ENCODE peak calls at places on chromosomes 16 and 17, in ten cellular contexts. E, I, Z, U, J, F, B, C, P and Q are unnamed samples.

GRCh38 chr17:44170499-44171201 is at the start of gene ASB16:
- DNase-seq in B (peak), Z (peak), J (peak), P (no peak), E (no peak), F (peak), C (peak), I (no peak), U (no peak), Q (no peak)

GRCh38 chr17:44642861-44643260 is 13.4 kb upstream of the MEIOC start:
- DNase-seq in B (no peak), P (no peak), C (no peak), I (no peak), U (no peak), F (no peak), E (no peak), J (no peak), Z (peak), Q (no peak)

GRCh38 chr17:27533874-27534815 is 77.9 kb downstream of the KSR1 start:
- DNase-seq in Z (peak), E (no peak), J (peak), I (peak), P (peak), F (peak), C (peak), B (no peak), U (no peak), Q (no peak)

GRCh38 chr17:964881-965280 is 14.7 kb downstream of the NXN start:
- DNase-seq in U (no peak), C (no peak), B (no peak), I (no peak), F (peak), P (no peak), Z (no peak), E (no peak), J (no peak), Q (no peak)

GRCh38 chr17:16919663-16920627 is 52.0 kb downstream of the TNFRSF13B start:
- DNase-seq in B (no peak), Z (no peak), C (no peak), J (no peak), U (peak), I (no peak), E (no peak), F (no peak), P (no peak), Q (no peak)

GRCh38 chr17:13931752-13932477 is 137.4 kb upstream of the COX10 start:
- DNase-seq in P (peak), B (peak), J (peak), C (peak), Z (peak), F (no peak), E (no peak), I (peak), U (peak), Q (no peak)

GRCh38 chr16:48620445-48620844 is 10.5 kb upstream of the N4BP1 start:
- DNase-seq in I (no peak), E (no peak), C (no peak), P (no peak), F (no peak), Z (no peak), B (no peak), U (no peak), J (no peak), Q (no peak)

GRCh38 chr16:10738231-10739077 is 5.2 kb upstream of the NUBP1 start:
- DNase-seq in J (peak), U (no peak), E (peak), C (peak), I (peak), P (peak), F (no peak), Z (peak), B (peak), Q (peak)

GRCh38 chr16:2032285-2033056 is 5.8 kb downstream of the NHERF2 start:
- DNase-seq in C (peak), E (no peak), U (no peak), I (no peak), F (no peak), J (no peak), Z (no peak), P (no peak), B (no peak), Q (no peak)

GRCh38 chr17:76264425-76264754 is 758 bp upstream of the UBALD2 start:
- DNase-seq in C (no peak), J (no peak), B (no peak), P (no peak), I (no peak), E (peak), F (no peak), Z (no peak), U (no peak), Q (no peak)

GRCh38 chr17:61454095-61454931 is 2.1 kb downstream of the TBX4 start:
- DNase-seq in I (no peak), Z (no peak), U (no peak), C (no peak), B (no peak), F (peak), J (peak), E (no peak), P (no peak), Q (no peak)

GRCh38 chr16:57462209-57462977 is at the start of gene POLR2C:
- DNase-seq in F (peak), E (peak), C (peak), U (peak), P (peak), I (peak), Z (peak), B (peak), J (peak), Q (peak)

GRCh38 chr17:79591695-79592094 is 19.2 kb downstream of the RBFOX3 start:
- DNase-seq in B (no peak), U (no peak), J (no peak), I (no peak), P (no peak), Z (no peak), C (no peak), F (no peak), E (no peak), Q (no peak)

GRCh38 chr17:50767030-50767429 is 288 bp downstream of the ANKRD40CL start:
- DNase-seq in B (no peak), U (no peak), C (no peak), P (no peak), J (no peak), E (no peak), Z (no peak), I (no peak), F (no peak), Q (no peak)

GRCh38 chr16:57485091-57485915 is 990 bp downstream of the DOK4 start:
- DNase-seq in F (no peak), P (no peak), J (no peak), C (no peak), Z (no peak), I (no peak), B (no peak), U (no peak), E (no peak), Q (no peak)

GRCh38 chr17:879546-879945 is 97.4 kb downstream of the MRM3 start:
- DNase-seq in B (peak), C (peak), P (peak), Z (peak), F (peak), E (peak), J (peak), I (peak), U (peak), Q (peak)

GRCh38 chr17:45430738-45431530 is 1.7 kb downstream of the ARHGAP27 start:
- DNase-seq in C (no peak), Z (no peak), B (no peak), F (peak), P (no peak), J (no peak), I (peak), E (peak), U (no peak), Q (peak)

GRCh38 chr17:36534117-36534880 is at the start of gene MYO19:
- DNase-seq in F (peak), J (peak), Z (peak), I (peak), E (peak), U (peak), B (peak), C (peak), P (peak), Q (no peak)
- TF ChIP-seq CTCF in F (peak), J (peak), Z (peak), I (peak), E (peak), U (no peak), B (peak), C (peak), P (peak), Q (peak)

GRCh38 chr17:65987988-65988387 is 203.9 kb downstream of the CEP112 start:
- DNase-seq in Z (peak), F (peak), C (peak), E (no peak), I (peak), J (peak), U (no peak), P (peak), B (no peak), Q (no peak)
- TF ChIP-seq CTCF in Z (peak), F (peak), C (peak), E (peak), I (peak), J (peak), U (no peak), P (peak), B (peak), Q (peak)

DNA sequence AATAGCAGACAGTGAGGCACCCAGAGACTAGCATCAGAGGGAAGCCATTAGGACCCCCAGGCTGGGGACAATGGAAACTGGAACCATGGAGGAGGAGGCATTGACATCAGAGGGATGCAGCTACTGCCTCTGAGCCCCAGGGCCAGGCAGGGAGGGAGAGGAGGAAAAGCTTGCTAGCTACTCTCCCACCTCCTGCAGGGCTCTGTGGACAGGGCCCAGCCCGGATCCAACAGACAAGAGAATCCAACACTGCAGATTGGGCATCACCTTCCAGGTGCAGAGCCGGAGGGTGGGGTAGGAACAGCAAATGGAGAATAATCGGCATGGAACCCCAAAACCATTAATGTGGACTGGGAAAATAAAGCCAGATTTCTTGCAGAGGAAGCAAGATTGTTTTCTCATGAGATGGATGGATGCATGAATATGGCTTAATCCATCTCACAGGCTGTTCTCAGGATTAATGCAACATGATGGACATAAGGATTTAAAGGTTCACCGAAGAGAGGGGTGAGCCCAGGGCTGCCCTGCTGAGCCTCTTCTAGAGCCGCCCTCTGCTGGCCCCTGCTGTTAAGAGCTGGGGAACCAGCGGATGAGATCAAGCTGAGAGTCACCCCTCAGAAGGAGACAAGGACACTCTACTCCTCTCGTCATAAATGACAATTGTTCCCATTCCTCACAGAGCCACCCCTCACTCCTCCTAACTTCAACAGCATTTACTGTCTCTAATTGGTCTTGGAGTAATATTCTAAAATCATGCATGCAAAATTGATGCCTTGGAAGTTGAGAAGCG is 48.8 kb downstream of the DNAH3 start:
- DNase-seq in C (peak), I (no peak), E (peak), J (peak), F (peak), Z (peak), B (peak), P (peak), U (no peak), Q (no peak)
- TF ChIP-seq CTCF in C (peak), I (peak), E (peak), J (peak), F (peak), Z (peak), B (peak), P (peak), U (no peak), Q (peak)

DNA sequence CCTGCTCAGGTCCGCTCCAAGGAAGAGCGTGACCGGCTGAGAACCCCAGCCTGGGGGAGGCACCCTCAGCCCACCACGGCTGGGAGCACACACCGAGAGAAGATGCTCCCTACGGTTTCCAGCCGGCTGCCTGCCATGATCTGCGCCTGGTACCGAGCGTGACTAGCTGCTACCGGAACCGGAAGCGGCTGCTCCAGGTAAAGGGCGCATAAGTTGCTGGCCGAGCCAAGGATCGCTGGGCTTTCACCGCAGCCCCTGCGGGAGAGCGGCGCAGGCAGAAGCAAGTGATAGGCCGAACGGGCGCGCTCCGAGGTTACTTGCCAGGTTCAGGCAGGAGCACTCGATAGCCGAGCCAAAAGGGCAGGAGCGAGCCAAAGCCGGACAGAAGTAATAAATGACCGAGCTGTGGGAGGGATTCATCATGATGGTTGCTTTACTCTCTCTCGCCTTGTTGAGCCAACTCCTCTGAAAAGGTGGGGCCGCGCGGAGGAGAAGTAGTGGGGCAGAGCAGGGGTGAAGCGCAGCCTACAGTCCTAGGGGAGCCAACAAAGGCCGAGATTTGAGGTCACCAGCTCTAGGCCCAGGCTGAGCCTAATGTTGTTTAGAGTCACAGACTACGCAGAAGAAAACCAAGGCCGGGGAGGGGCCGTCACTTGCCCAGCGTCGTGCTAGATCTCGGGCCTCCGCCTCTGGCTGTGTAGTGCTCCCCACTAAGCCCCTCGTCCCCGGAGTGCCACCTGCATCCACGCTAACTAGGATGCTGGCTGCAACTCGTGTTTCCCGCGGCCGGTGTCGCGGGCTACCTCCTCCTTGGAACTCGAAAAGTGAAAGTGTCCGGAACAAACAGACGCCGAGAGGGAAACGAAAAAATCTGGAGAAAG is at the start of gene MRPS23:
- DNase-seq in J (peak), P (peak), B (peak), E (peak), Z (peak), U (peak), F (peak), C (peak), I (peak), Q (peak)
- TF ChIP-seq CTCF in J (no peak), P (no peak), B (no peak), E (no peak), Z (no peak), U (no peak), F (no peak), C (no peak), I (no peak), Q (no peak)

DNA sequence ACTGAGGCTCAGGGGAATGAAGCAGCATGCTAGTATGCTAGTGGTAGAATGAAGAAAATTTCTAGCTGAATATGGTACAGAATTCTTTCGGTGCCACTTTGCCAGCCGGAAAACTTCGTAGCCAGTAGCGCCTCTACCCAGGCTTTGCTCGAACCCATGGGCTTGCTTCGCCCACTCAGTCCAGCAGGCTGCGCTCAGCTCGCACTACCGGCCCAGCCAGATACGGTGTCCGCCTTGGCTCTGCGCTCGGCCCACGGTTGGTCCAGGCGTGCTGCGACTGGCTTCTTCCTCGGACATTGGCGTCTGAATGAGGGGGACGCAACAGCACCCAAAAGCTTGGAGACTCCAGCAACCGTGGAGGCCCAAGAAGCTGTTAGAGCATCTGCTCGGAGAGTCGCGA is 372.5 kb upstream of the CDH8 start:
- DNase-seq in P (no peak), B (no peak), J (no peak), C (no peak), U (no peak), I (no peak), E (no peak), F (peak), Z (no peak), Q (no peak)
- TF ChIP-seq CTCF in P (no peak), B (no peak), J (no peak), C (no peak), U (no peak), I (no peak), E (no peak), F (peak), Z (no peak), Q (no peak)

GRCh38 chr17:70168044-70168978 is 1.0 kb upstream of the KCNJ2 start:
- DNase-seq in B (peak), Z (peak), E (peak), F (peak), J (peak), P (peak), I (peak), C (peak), U (no peak), Q (peak)
- TF ChIP-seq CTCF in B (peak), Z (peak), E (peak), F (peak), J (peak), P (peak), I (peak), C (peak), U (no peak), Q (peak)

DNA sequence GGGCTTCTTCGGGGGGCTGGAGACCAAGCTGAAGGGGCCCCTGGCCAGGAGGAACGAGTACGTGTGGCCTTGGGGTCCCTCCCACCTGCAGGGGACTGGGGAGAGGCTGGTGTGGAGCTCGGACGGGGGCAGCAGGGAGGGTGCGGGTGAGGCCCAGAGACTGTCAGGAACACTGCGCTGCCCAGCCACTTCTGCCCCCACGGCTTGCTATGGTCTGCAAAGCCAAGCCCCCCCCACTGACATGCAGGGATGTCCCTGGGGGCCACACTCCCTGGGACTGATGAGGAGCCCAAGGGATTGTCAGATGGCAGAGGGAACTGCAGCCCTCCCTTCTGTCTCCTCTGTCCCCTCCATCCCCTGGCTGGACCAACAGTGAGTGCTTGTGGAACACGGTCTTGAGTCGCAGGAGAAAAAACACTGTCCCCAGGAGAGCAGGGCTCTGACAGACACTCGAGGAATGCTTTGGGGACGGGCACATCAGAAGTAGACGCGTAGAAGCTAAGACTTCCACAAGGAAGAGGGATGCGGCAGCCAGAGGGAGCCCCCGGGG is 34.6 kb downstream of the CIBAR2 start:
- DNase-seq in U (no peak), I (no peak), F (no peak), C (no peak), J (no peak), E (no peak), B (no peak), Z (no peak), P (no peak), Q (no peak)
- TF ChIP-seq CTCF in U (no peak), I (no peak), F (no peak), C (no peak), J (no peak), E (no peak), B (no peak), Z (no peak), P (no peak), Q (no peak)